ENCODE peak calls at places on chromosomes 2 and 18, in seven cellular contexts. T is substantia nigra; K is activated effector memory CD4-positive, alpha-beta T cell treated with anti-CD3 and anti-CD28 coated beads, Interleukin-2, amount 50 U/mL, for 16 hours; P is progenitor cell of endocrine pancreas; I is A549; J is nucleus accumbens; E is lung microvascular endothelial cell. R is an unnamed sample.
A peak's percentile ranks its signal among the peaks of the same experiment; 100 is the strongest.

GRCh38 chr2:10063566-10063965 is 16.6 kb downstream of the CYS1 start:
- DNase-seq in T (no peak), K (no peak), P (no peak), I (no peak), J (no peak), E (no peak), R (no peak)

GRCh38 chr2:32741575-32741974 is 113.7 kb downstream of the TTC27 start:
- DNase-seq in T (no peak), K (no peak), P (no peak), I (no peak), J (no peak), E (no peak), R (no peak)

GRCh38 chr2:73232471-73233153 is 427 bp downstream of the PRADC1 start:
- DNase-seq in T (no peak), K (no peak), P (no peak), I (peak; percentile 39), J (no peak), E (peak; percentile 23), R (no peak)

GRCh38 chr2:235399895-235400294 is 93.9 kb upstream of the AGAP1 start:
- DNase-seq in T (no peak), K (no peak), P (no peak), I (no peak), J (no peak), E (no peak), R (no peak)

GRCh38 chr18:79611040-79611681 is 68.4 kb upstream of the CTDP1 start:
- DNase-seq in T (no peak), K (no peak), P (no peak), I (no peak), J (no peak), E (peak; percentile 89), R (no peak)

GRCh38 chr18:62460851-62461300 is 61.9 kb upstream of the ZCCHC2 start:
- DNase-seq in T (no peak), K (no peak), P (no peak), I (no peak), J (no peak), E (no peak), R (no peak)

GRCh38 chr2:227406177-227407031 is 18.7 kb upstream of the SCYGR1 start:
- DNase-seq in T (peak; percentile 37), K (no peak), P (peak; percentile 14), I (peak; percentile 92), J (peak; percentile 33), E (peak; percentile 93), R (no peak)

GRCh38 chr2:235053649-235054048 is 101.8 kb downstream of the SH3BP4 start:
- DNase-seq in T (no peak), K (peak; percentile 41), P (no peak), I (no peak), J (no peak), E (no peak), R (no peak)

R was measured in mesothelial cell of epicardium.